ENCODE peak calls at places on chromosomes 6 and 20, in seven cellular contexts. One of them, this sample, is unnamed. For H3K36me3, the result is how much of the 10 kb centered on the place peaks cover.

GRCh38 chr6:7219310-7219709 is 93.7 kb downstream of the SSR1 start:
- DNase-seq in GM23248: peak
- DNase-seq in testis: peak
- DNase-seq in neuronal stem cell: no peak
- DNase-seq in GM23338: no peak
- DNase-seq in psoas muscle: no peak
- DNase-seq in CD4-positive, CD25-positive, alpha-beta regulatory T cell: no peak
- DNase-seq in this sample: no peak

GRCh38 chr6:56716229-56716628 is 73.5 kb upstream of the DST start:
- DNase-seq in GM23248: no peak
- DNase-seq in testis: no peak
- DNase-seq in neuronal stem cell: no peak
- DNase-seq in GM23338: no peak
- DNase-seq in psoas muscle: no peak
- DNase-seq in CD4-positive, CD25-positive, alpha-beta regulatory T cell: no peak
- DNase-seq in this sample: no peak

GRCh38 chr6:125867483-125867935 is 76.7 kb downstream of the NCOA7 start:
- DNase-seq in GM23248: peak
- DNase-seq in testis: no peak
- DNase-seq in neuronal stem cell: no peak
- DNase-seq in GM23338: peak
- DNase-seq in psoas muscle: no peak
- DNase-seq in CD4-positive, CD25-positive, alpha-beta regulatory T cell: no peak
- DNase-seq in this sample: no peak

GRCh38 chr20:32125511-32125910 is 16.0 kb downstream of the TM9SF4 start:
- DNase-seq in GM23248: no peak
- DNase-seq in testis: no peak
- DNase-seq in neuronal stem cell: no peak
- DNase-seq in GM23338: peak
- DNase-seq in psoas muscle: no peak
- DNase-seq in CD4-positive, CD25-positive, alpha-beta regulatory T cell: no peak
- DNase-seq in this sample: no peak

GRCh38 chr6:39078695-39079094 is 30.1 kb downstream of the GLP1R start:
- DNase-seq in GM23248: no peak
- DNase-seq in testis: no peak
- DNase-seq in neuronal stem cell: no peak
- DNase-seq in GM23338: no peak
- DNase-seq in psoas muscle: no peak
- DNase-seq in CD4-positive, CD25-positive, alpha-beta regulatory T cell: no peak
- DNase-seq in this sample: no peak

GRCh38 chr20:35618372-35619131 is 2.9 kb downstream of the SPAG4 start:
- DNase-seq in GM23248: peak
- DNase-seq in testis: no peak
- DNase-seq in neuronal stem cell: no peak
- DNase-seq in GM23338: peak
- DNase-seq in psoas muscle: no peak
- DNase-seq in CD4-positive, CD25-positive, alpha-beta regulatory T cell: peak
- DNase-seq in this sample: no peak

GRCh38 chr20:13243826-13244376 is 22.8 kb downstream of the ISM1 start:
- DNase-seq in GM23248: peak
- DNase-seq in testis: no peak
- DNase-seq in neuronal stem cell: no peak
- DNase-seq in GM23338: no peak
- DNase-seq in psoas muscle: no peak
- DNase-seq in CD4-positive, CD25-positive, alpha-beta regulatory T cell: no peak
- DNase-seq in this sample: no peak

GRCh38 chr20:59016795-59017492 is 2.3 kb upstream of the TUBB1 start:
- DNase-seq in GM23248: no peak
- DNase-seq in testis: peak
- DNase-seq in neuronal stem cell: no peak
- DNase-seq in GM23338: no peak
- DNase-seq in psoas muscle: no peak
- DNase-seq in CD4-positive, CD25-positive, alpha-beta regulatory T cell: peak
- DNase-seq in this sample: no peak

GRCh38 chr6:99473730-99474129 is 41.5 kb downstream of the USP45 start:
- DNase-seq in GM23248: no peak
- DNase-seq in testis: no peak
- DNase-seq in neuronal stem cell: no peak
- DNase-seq in GM23338: no peak
- DNase-seq in psoas muscle: no peak
- DNase-seq in CD4-positive, CD25-positive, alpha-beta regulatory T cell: no peak
- DNase-seq in this sample: no peak

GRCh38 chr20:21111416-21111815 is 5.3 kb upstream of the LINC00237 start:
- DNase-seq in GM23248: no peak
- DNase-seq in testis: no peak
- DNase-seq in neuronal stem cell: no peak
- DNase-seq in GM23338: no peak
- DNase-seq in psoas muscle: no peak
- DNase-seq in CD4-positive, CD25-positive, alpha-beta regulatory T cell: no peak
- DNase-seq in this sample: no peak

GRCh38 chr6:133245033-133245903 is 4.1 kb downstream of the EYA4 start:
- DNase-seq in GM23248: no peak
- DNase-seq in testis: no peak
- DNase-seq in neuronal stem cell: no peak
- DNase-seq in GM23338: no peak
- DNase-seq in psoas muscle: no peak
- DNase-seq in CD4-positive, CD25-positive, alpha-beta regulatory T cell: no peak
- DNase-seq in this sample: no peak

GRCh38 chr20:53660947-53661381 is 67.3 kb upstream of the ZNF217 start:
- DNase-seq in GM23248: peak
- DNase-seq in testis: no peak
- DNase-seq in neuronal stem cell: no peak
- DNase-seq in GM23338: peak
- DNase-seq in psoas muscle: no peak
- DNase-seq in CD4-positive, CD25-positive, alpha-beta regulatory T cell: peak
- DNase-seq in this sample: no peak

GRCh38 chr6:8027965-8028651 is 36.1 kb downstream of the BLOC1S5 start:
- DNase-seq in GM23248: peak
- DNase-seq in testis: no peak
- DNase-seq in neuronal stem cell: no peak
- DNase-seq in GM23338: no peak
- DNase-seq in psoas muscle: no peak
- DNase-seq in CD4-positive, CD25-positive, alpha-beta regulatory T cell: no peak
- DNase-seq in this sample: no peak

GRCh38 chr6:14959324-14959885 is 286.5 kb upstream of the JARID2 start:
- DNase-seq in GM23248: no peak
- DNase-seq in testis: no peak
- DNase-seq in neuronal stem cell: no peak
- DNase-seq in GM23338: no peak
- DNase-seq in psoas muscle: no peak
- DNase-seq in CD4-positive, CD25-positive, alpha-beta regulatory T cell: no peak
- DNase-seq in this sample: no peak

GRCh38 chr6:136547336-136547735 is 2.9 kb downstream of the MAP7 start:
- DNase-seq in GM23248: peak
- DNase-seq in testis: no peak
- DNase-seq in neuronal stem cell: no peak
- DNase-seq in GM23338: peak
- DNase-seq in psoas muscle: no peak
- DNase-seq in CD4-positive, CD25-positive, alpha-beta regulatory T cell: peak
- DNase-seq in this sample: no peak

GRCh38 chr6:160393966-160394653 is 45.9 kb downstream of the SLC22A3 start:
- DNase-seq in GM23248: no peak
- DNase-seq in testis: peak
- DNase-seq in neuronal stem cell: no peak
- DNase-seq in GM23338: peak
- DNase-seq in psoas muscle: no peak
- DNase-seq in CD4-positive, CD25-positive, alpha-beta regulatory T cell: no peak
- DNase-seq in this sample: no peak

GRCh38 chr20:44016525-44016924 is 101.9 kb downstream of the TOX2 start:
- DNase-seq in GM23248: no peak
- DNase-seq in testis: no peak
- DNase-seq in neuronal stem cell: no peak
- DNase-seq in GM23338: no peak
- DNase-seq in psoas muscle: no peak
- DNase-seq in CD4-positive, CD25-positive, alpha-beta regulatory T cell: no peak
- DNase-seq in this sample: no peak
- H3K27ac ChIP-seq in GM23248: no peak
- H3K27ac ChIP-seq in testis: no peak
- H3K27ac ChIP-seq in neuronal stem cell: no peak
- H3K27ac ChIP-seq in GM23338: no peak
- H3K27ac ChIP-seq in psoas muscle: no peak
- H3K27ac ChIP-seq in CD4-positive, CD25-positive, alpha-beta regulatory T cell: no peak
- H3K27ac ChIP-seq in this sample: no peak

DNA sequence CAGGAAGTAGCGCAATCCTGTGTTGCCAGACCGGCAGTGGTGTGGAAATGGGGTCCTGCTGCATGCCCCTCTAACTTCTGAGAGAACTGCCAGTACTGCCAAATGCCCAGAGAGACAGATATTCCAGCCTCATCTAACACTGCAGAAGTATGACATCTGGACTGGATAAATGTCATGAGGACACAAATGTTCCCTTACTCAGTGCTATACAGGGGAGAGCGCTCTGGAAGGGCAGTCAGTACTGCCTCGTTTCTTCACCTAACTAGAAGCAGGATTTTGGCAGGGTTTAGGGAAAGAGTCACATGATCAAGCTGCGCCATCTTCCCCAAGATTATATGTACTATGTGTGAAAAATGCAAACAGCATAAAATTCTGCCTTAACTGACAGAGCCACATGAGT is 59.8 kb downstream of the B4GALT5 start:
- DNase-seq in GM23248: no peak
- DNase-seq in testis: no peak
- DNase-seq in neuronal stem cell: no peak
- DNase-seq in GM23338: no peak
- DNase-seq in psoas muscle: no peak
- DNase-seq in CD4-positive, CD25-positive, alpha-beta regulatory T cell: no peak
- DNase-seq in this sample: no peak
- H3K36me3 ChIP-seq in GM23248: under half
- H3K36me3 ChIP-seq in testis: under half
- H3K36me3 ChIP-seq in neuronal stem cell: under half
- H3K36me3 ChIP-seq in GM23338: under half
- H3K36me3 ChIP-seq in psoas muscle: under half
- H3K36me3 ChIP-seq in CD4-positive, CD25-positive, alpha-beta regulatory T cell: under half
- H3K36me3 ChIP-seq in this sample: half or more

GRCh38 chr6:101722481-101722880 is 329.0 kb downstream of the GRIK2 start:
- DNase-seq in GM23248: peak
- DNase-seq in testis: no peak
- DNase-seq in neuronal stem cell: no peak
- DNase-seq in GM23338: no peak
- DNase-seq in psoas muscle: no peak
- DNase-seq in CD4-positive, CD25-positive, alpha-beta regulatory T cell: no peak
- DNase-seq in this sample: no peak

GRCh38 chr6:101711518-101711917 is 318.0 kb downstream of the GRIK2 start:
- DNase-seq in GM23248: no peak
- DNase-seq in testis: no peak
- DNase-seq in neuronal stem cell: no peak
- DNase-seq in GM23338: no peak
- DNase-seq in psoas muscle: no peak
- DNase-seq in CD4-positive, CD25-positive, alpha-beta regulatory T cell: no peak
- DNase-seq in this sample: no peak

GRCh38 chr6:101716387-101716786 is 322.9 kb downstream of the GRIK2 start:
- DNase-seq in GM23248: no peak
- DNase-seq in testis: no peak
- DNase-seq in neuronal stem cell: no peak
- DNase-seq in GM23338: no peak
- DNase-seq in psoas muscle: no peak
- DNase-seq in CD4-positive, CD25-positive, alpha-beta regulatory T cell: no peak
- DNase-seq in this sample: no peak

DNA sequence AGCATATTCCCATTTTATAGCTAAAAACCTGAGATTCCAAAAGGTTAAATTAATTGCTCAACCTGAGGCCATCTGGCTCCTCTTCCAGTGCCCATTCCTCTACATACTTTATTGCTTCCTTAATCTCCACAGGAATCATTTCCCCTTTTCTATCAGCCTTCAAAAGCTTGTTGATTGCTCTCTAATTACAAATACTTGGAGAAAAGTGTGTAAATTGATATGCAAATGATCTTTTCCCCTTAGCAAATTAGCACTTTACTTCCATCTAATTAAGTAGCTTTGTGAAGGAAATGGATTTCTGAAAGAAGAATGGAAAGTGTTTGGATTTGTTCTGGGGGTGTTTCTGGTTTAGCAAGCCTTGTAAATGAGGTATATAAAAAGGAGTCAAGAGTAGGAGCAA is 323.3 kb downstream of the GRIK2 start:
- DNase-seq in GM23248: no peak
- DNase-seq in testis: no peak
- DNase-seq in neuronal stem cell: no peak
- DNase-seq in GM23338: peak
- DNase-seq in psoas muscle: no peak
- DNase-seq in CD4-positive, CD25-positive, alpha-beta regulatory T cell: no peak
- DNase-seq in this sample: no peak
- H3K4me3 ChIP-seq in GM23248: no peak
- H3K4me3 ChIP-seq in testis: no peak
- H3K4me3 ChIP-seq in neuronal stem cell: no peak
- H3K4me3 ChIP-seq in GM23338: peak
- H3K4me3 ChIP-seq in psoas muscle: no peak
- H3K4me3 ChIP-seq in CD4-positive, CD25-positive, alpha-beta regulatory T cell: no peak
- H3K4me3 ChIP-seq in this sample: no peak

GRCh38 chr6:91718198-91718597 is 1131.3 kb upstream of the MAP3K7 start:
- DNase-seq in GM23248: no peak
- DNase-seq in testis: no peak
- DNase-seq in neuronal stem cell: no peak
- DNase-seq in GM23338: no peak
- DNase-seq in psoas muscle: no peak
- DNase-seq in CD4-positive, CD25-positive, alpha-beta regulatory T cell: no peak
- DNase-seq in this sample: no peak

GRCh38 chr6:91720323-91720722 is 1133.5 kb upstream of the MAP3K7 start:
- DNase-seq in GM23248: no peak
- DNase-seq in testis: no peak
- DNase-seq in neuronal stem cell: no peak
- DNase-seq in GM23338: no peak
- DNase-seq in psoas muscle: no peak
- DNase-seq in CD4-positive, CD25-positive, alpha-beta regulatory T cell: no peak
- DNase-seq in this sample: no peak

GRCh38 chr6:91716361-91716760 is 1129.5 kb upstream of the MAP3K7 start:
- DNase-seq in GM23248: no peak
- DNase-seq in testis: no peak
- DNase-seq in neuronal stem cell: no peak
- DNase-seq in GM23338: no peak
- DNase-seq in psoas muscle: no peak
- DNase-seq in CD4-positive, CD25-positive, alpha-beta regulatory T cell: no peak
- DNase-seq in this sample: no peak

GRCh38 chr6:91717094-91717493 is 1130.2 kb upstream of the MAP3K7 start:
- DNase-seq in GM23248: no peak
- DNase-seq in testis: no peak
- DNase-seq in neuronal stem cell: no peak
- DNase-seq in GM23338: no peak
- DNase-seq in psoas muscle: no peak
- DNase-seq in CD4-positive, CD25-positive, alpha-beta regulatory T cell: no peak
- DNase-seq in this sample: no peak

GRCh38 chr6:91719414-91719813 is 1132.5 kb upstream of the MAP3K7 start:
- DNase-seq in GM23248: no peak
- DNase-seq in testis: no peak
- DNase-seq in neuronal stem cell: no peak
- DNase-seq in GM23338: no peak
- DNase-seq in psoas muscle: no peak
- DNase-seq in CD4-positive, CD25-positive, alpha-beta regulatory T cell: no peak
- DNase-seq in this sample: no peak
- H3K27ac ChIP-seq in GM23248: no peak
- H3K27ac ChIP-seq in testis: no peak
- H3K27ac ChIP-seq in neuronal stem cell: no peak
- H3K27ac ChIP-seq in GM23338: no peak
- H3K27ac ChIP-seq in psoas muscle: no peak
- H3K27ac ChIP-seq in CD4-positive, CD25-positive, alpha-beta regulatory T cell: no peak
- H3K27ac ChIP-seq in this sample: no peak

GRCh38 chr20:38952153-38952552 is 10.0 kb upstream of the DHX35 start:
- DNase-seq in GM23248: no peak
- DNase-seq in testis: no peak
- DNase-seq in neuronal stem cell: no peak
- DNase-seq in GM23338: no peak
- DNase-seq in psoas muscle: no peak
- DNase-seq in CD4-positive, CD25-positive, alpha-beta regulatory T cell: no peak
- DNase-seq in this sample: no peak
- H3K36me3 ChIP-seq in GM23248: under half
- H3K36me3 ChIP-seq in testis: under half
- H3K36me3 ChIP-seq in neuronal stem cell: under half
- H3K36me3 ChIP-seq in GM23338: under half
- H3K36me3 ChIP-seq in psoas muscle: under half
- H3K36me3 ChIP-seq in CD4-positive, CD25-positive, alpha-beta regulatory T cell: under half
- H3K36me3 ChIP-seq in this sample: half or more

This sample was measured in SK-N-MC.